ENCODE peak calls at places on chromosomes 12 and 14, in nine cellular contexts. One of them, this sample, is unnamed.

GRCh38 chr14:65949711-65950516 is 536.3 kb upstream of the CCDC196 start:
- DNase-seq in activated CD4-positive, alpha-beta T cell treated with anti-CD3 and anti-CD28 coated beads for 36 hours: peak
- DNase-seq in GM10248: peak
- DNase-seq in cardiac septum: no peak
- DNase-seq in GM13977: peak
- DNase-seq in iPS DF 6.9: no peak
- DNase-seq in GM12892: peak
- DNase-seq in T47D: peak
- DNase-seq in RPMI8226: peak
- DNase-seq in this sample: no peak

GRCh38 chr12:57727758-57728395 is 10.7 kb downstream of the AGAP2 start:
- DNase-seq in activated CD4-positive, alpha-beta T cell treated with anti-CD3 and anti-CD28 coated beads for 36 hours: no peak
- DNase-seq in GM10248: peak
- DNase-seq in cardiac septum: no peak
- DNase-seq in GM13977: peak
- DNase-seq in iPS DF 6.9: no peak
- DNase-seq in GM12892: peak
- DNase-seq in T47D: peak
- DNase-seq in RPMI8226: no peak
- DNase-seq in this sample: no peak

GRCh38 chr12:76611533-76611932 is 52.0 kb upstream of the OSBPL8 start:
- DNase-seq in activated CD4-positive, alpha-beta T cell treated with anti-CD3 and anti-CD28 coated beads for 36 hours: no peak
- DNase-seq in GM10248: no peak
- DNase-seq in cardiac septum: no peak
- DNase-seq in GM13977: no peak
- DNase-seq in iPS DF 6.9: no peak
- DNase-seq in GM12892: no peak
- DNase-seq in T47D: peak
- DNase-seq in RPMI8226: no peak
- DNase-seq in this sample: no peak

GRCh38 chr12:94057262-94058151 is 90.9 kb upstream of the PLXNC1 start:
- DNase-seq in activated CD4-positive, alpha-beta T cell treated with anti-CD3 and anti-CD28 coated beads for 36 hours: no peak
- DNase-seq in GM10248: no peak
- DNase-seq in cardiac septum: no peak
- DNase-seq in GM13977: no peak
- DNase-seq in iPS DF 6.9: no peak
- DNase-seq in GM12892: no peak
- DNase-seq in T47D: peak
- DNase-seq in RPMI8226: no peak
- DNase-seq in this sample: no peak

GRCh38 chr12:110794623-110795280 is 52.0 kb upstream of the CCDC63 start:
- DNase-seq in activated CD4-positive, alpha-beta T cell treated with anti-CD3 and anti-CD28 coated beads for 36 hours: no peak
- DNase-seq in GM10248: no peak
- DNase-seq in cardiac septum: no peak
- DNase-seq in GM13977: no peak
- DNase-seq in iPS DF 6.9: no peak
- DNase-seq in GM12892: no peak
- DNase-seq in T47D: no peak
- DNase-seq in RPMI8226: no peak
- DNase-seq in this sample: no peak

GRCh38 chr14:48614003-48614402 is 938.6 kb upstream of the MDGA2 start:
- DNase-seq in activated CD4-positive, alpha-beta T cell treated with anti-CD3 and anti-CD28 coated beads for 36 hours: no peak
- DNase-seq in GM10248: no peak
- DNase-seq in cardiac septum: no peak
- DNase-seq in GM13977: no peak
- DNase-seq in iPS DF 6.9: no peak
- DNase-seq in GM12892: no peak
- DNase-seq in T47D: no peak
- DNase-seq in RPMI8226: no peak
- DNase-seq in this sample: no peak

GRCh38 chr12:89702503-89702902 is 6.1 kb downstream of the ATP2B1 start:
- DNase-seq in activated CD4-positive, alpha-beta T cell treated with anti-CD3 and anti-CD28 coated beads for 36 hours: no peak
- DNase-seq in GM10248: no peak
- DNase-seq in cardiac septum: no peak
- DNase-seq in GM13977: no peak
- DNase-seq in iPS DF 6.9: no peak
- DNase-seq in GM12892: no peak
- DNase-seq in T47D: no peak
- DNase-seq in RPMI8226: no peak
- DNase-seq in this sample: no peak

GRCh38 chr14:53325176-53325806 is 172.2 kb upstream of the DDHD1 start:
- DNase-seq in activated CD4-positive, alpha-beta T cell treated with anti-CD3 and anti-CD28 coated beads for 36 hours: no peak
- DNase-seq in GM10248: no peak
- DNase-seq in cardiac septum: no peak
- DNase-seq in GM13977: no peak
- DNase-seq in iPS DF 6.9: no peak
- DNase-seq in GM12892: no peak
- DNase-seq in T47D: peak
- DNase-seq in RPMI8226: no peak
- DNase-seq in this sample: no peak

GRCh38 chr14:100239200-100239839 is 376 bp downstream of the YY1 start:
- DNase-seq in activated CD4-positive, alpha-beta T cell treated with anti-CD3 and anti-CD28 coated beads for 36 hours: peak
- DNase-seq in GM10248: no peak
- DNase-seq in cardiac septum: no peak
- DNase-seq in GM13977: no peak
- DNase-seq in iPS DF 6.9: no peak
- DNase-seq in GM12892: no peak
- DNase-seq in T47D: no peak
- DNase-seq in RPMI8226: peak
- DNase-seq in this sample: no peak

GRCh38 chr12:31210104-31210503 is 115.8 kb downstream of the SINHCAF start:
- DNase-seq in activated CD4-positive, alpha-beta T cell treated with anti-CD3 and anti-CD28 coated beads for 36 hours: no peak
- DNase-seq in GM10248: no peak
- DNase-seq in cardiac septum: no peak
- DNase-seq in GM13977: no peak
- DNase-seq in iPS DF 6.9: no peak
- DNase-seq in GM12892: no peak
- DNase-seq in T47D: no peak
- DNase-seq in RPMI8226: no peak
- DNase-seq in this sample: no peak

GRCh38 chr12:49292729-49293055 is 2.3 kb upstream of the PRPH start:
- DNase-seq in activated CD4-positive, alpha-beta T cell treated with anti-CD3 and anti-CD28 coated beads for 36 hours: no peak
- DNase-seq in GM10248: no peak
- DNase-seq in cardiac septum: no peak
- DNase-seq in GM13977: no peak
- DNase-seq in iPS DF 6.9: no peak
- DNase-seq in GM12892: no peak
- DNase-seq in T47D: no peak
- DNase-seq in RPMI8226: no peak
- DNase-seq in this sample: no peak

GRCh38 chr12:124456652-124457152 is 110.7 kb downstream of the NCOR2 start:
- DNase-seq in activated CD4-positive, alpha-beta T cell treated with anti-CD3 and anti-CD28 coated beads for 36 hours: peak
- DNase-seq in GM10248: peak
- DNase-seq in cardiac septum: no peak
- DNase-seq in GM13977: peak
- DNase-seq in iPS DF 6.9: no peak
- DNase-seq in GM12892: peak
- DNase-seq in T47D: no peak
- DNase-seq in RPMI8226: no peak
- DNase-seq in this sample: peak

GRCh38 chr14:30464481-30464880 is 94.5 kb upstream of the G2E3 start:
- DNase-seq in activated CD4-positive, alpha-beta T cell treated with anti-CD3 and anti-CD28 coated beads for 36 hours: no peak
- DNase-seq in GM10248: no peak
- DNase-seq in cardiac septum: no peak
- DNase-seq in GM13977: no peak
- DNase-seq in iPS DF 6.9: no peak
- DNase-seq in GM12892: no peak
- DNase-seq in T47D: peak
- DNase-seq in RPMI8226: no peak
- DNase-seq in this sample: no peak

GRCh38 chr14:104096751-104097700 is 11.5 kb downstream of the ASPG start:
- DNase-seq in activated CD4-positive, alpha-beta T cell treated with anti-CD3 and anti-CD28 coated beads for 36 hours: no peak
- DNase-seq in GM10248: no peak
- DNase-seq in cardiac septum: no peak
- DNase-seq in GM13977: no peak
- DNase-seq in iPS DF 6.9: no peak
- DNase-seq in GM12892: no peak
- DNase-seq in T47D: no peak
- DNase-seq in RPMI8226: peak
- DNase-seq in this sample: no peak

GRCh38 chr12:132622437-132623071 is 4.0 kb downstream of the P2RX2 start:
- DNase-seq in activated CD4-positive, alpha-beta T cell treated with anti-CD3 and anti-CD28 coated beads for 36 hours: peak
- DNase-seq in GM10248: no peak
- DNase-seq in cardiac septum: no peak
- DNase-seq in GM13977: no peak
- DNase-seq in iPS DF 6.9: no peak
- DNase-seq in GM12892: no peak
- DNase-seq in T47D: peak
- DNase-seq in RPMI8226: no peak
- DNase-seq in this sample: no peak

GRCh38 chr12:990308-990648 is 745 bp upstream of the ERC1 start:
- DNase-seq in activated CD4-positive, alpha-beta T cell treated with anti-CD3 and anti-CD28 coated beads for 36 hours: peak
- DNase-seq in GM10248: no peak
- DNase-seq in cardiac septum: no peak
- DNase-seq in GM13977: peak
- DNase-seq in iPS DF 6.9: no peak
- DNase-seq in GM12892: peak
- DNase-seq in T47D: peak
- DNase-seq in RPMI8226: peak
- DNase-seq in this sample: no peak

GRCh38 chr12:120757949-120758348 is 32.3 kb downstream of the ACADS start:
- DNase-seq in activated CD4-positive, alpha-beta T cell treated with anti-CD3 and anti-CD28 coated beads for 36 hours: no peak
- DNase-seq in GM10248: no peak
- DNase-seq in cardiac septum: peak
- DNase-seq in GM13977: no peak
- DNase-seq in iPS DF 6.9: no peak
- DNase-seq in GM12892: no peak
- DNase-seq in T47D: no peak
- DNase-seq in RPMI8226: no peak
- DNase-seq in this sample: no peak